ENCODE peak calls at places on chromosome 10, in four cellular contexts. T is pancreas, M is neural progenitor cell, S is Peyer's patch. Y is an unnamed sample.

GRCh38 chr10:125720002-125720382 is 483 bp downstream of the EDRF1 start:
- DNase-seq in T (no peak), M (no peak), S (no peak), Y (no peak)

GRCh38 chr10:97179731-97180366 is 5.9 kb downstream of the SLIT1 start:
- DNase-seq in T (no peak), M (peak; percentile 94), S (no peak), Y (no peak)

GRCh38 chr10:8365935-8366911 is 311.7 kb downstream of the GATA3 start:
- DNase-seq in T (no peak), M (no peak), S (no peak), Y (no peak)

GRCh38 chr10:84337199-84337598 is 8.8 kb downstream of the CCSER2 start:
- DNase-seq in T (no peak), M (no peak), S (no peak), Y (no peak)

GRCh38 chr10:104441601-104442000 is 88.0 kb downstream of the CFAP58 start:
- DNase-seq in T (no peak), M (no peak), S (no peak), Y (no peak)

GRCh38 chr10:129562487-129562886 is 95.4 kb downstream of the MGMT start:
- DNase-seq in T (no peak), M (no peak), S (no peak), Y (no peak)

GRCh38 chr10:102501201-102502028 is 1.1 kb downstream of the ACTR1A start:
- DNase-seq in T (no peak), M (peak; percentile 26), S (no peak), Y (no peak)

GRCh38 chr10:86316274-86316835 is 50.2 kb downstream of the GRID1 start:
- DNase-seq in T (no peak), M (no peak), S (no peak), Y (no peak)

GRCh38 chr10:94111367-94111766 is 117.6 kb downstream of the PLCE1 start:
- DNase-seq in T (no peak), M (no peak), S (no peak), Y (no peak)

GRCh38 chr10:24488631-24489030 is 235.1 kb downstream of the ARHGAP21 start:
- DNase-seq in T (no peak), M (no peak), S (no peak), Y (no peak)

GRCh38 chr10:93063217-93063976 is 2.8 kb downstream of the CYP26C1 start:
- DNase-seq in T (no peak), M (no peak), S (no peak), Y (no peak)

GRCh38 chr10:93059975-93060886 is at the start of gene CYP26C1:
- DNase-seq in T (no peak), M (no peak), S (no peak), Y (no peak)

GRCh38 chr10:93060887-93061593 is 442 bp downstream of the CYP26C1 start:
- DNase-seq in T (no peak), M (no peak), S (no peak), Y (no peak)

GRCh38 chr10:93062499-93063216 is 2.1 kb downstream of the CYP26C1 start:
- DNase-seq in T (no peak), M (peak; percentile 61), S (no peak), Y (no peak)

GRCh38 chr10:93061594-93062498 is 1.2 kb downstream of the CYP26C1 start:
- DNase-seq in T (no peak), M (no peak), S (no peak), Y (no peak)
- H3K27me3 ChIP-seq in T (no peaks in the 10 kb centered on the region), M (peaks cover 79% of the 10 kb centered on the region), S (no peaks in the 10 kb centered on the region), Y (peaks cover 76% of the 10 kb centered on the region)

GRCh38 chr10:6383099-6383812 is 180.5 kb downstream of the PFKFB3 start:
- DNase-seq in T (no peak), M (no peak), S (no peak), Y (no peak)
- H3K4me1 ChIP-seq in T (no peaks in the 10 kb centered on the region), M (no peaks in the 10 kb centered on the region), S (peaks cover 3% of the 10 kb centered on the region), Y (peaks cover 15% of the 10 kb centered on the region)

DNA sequence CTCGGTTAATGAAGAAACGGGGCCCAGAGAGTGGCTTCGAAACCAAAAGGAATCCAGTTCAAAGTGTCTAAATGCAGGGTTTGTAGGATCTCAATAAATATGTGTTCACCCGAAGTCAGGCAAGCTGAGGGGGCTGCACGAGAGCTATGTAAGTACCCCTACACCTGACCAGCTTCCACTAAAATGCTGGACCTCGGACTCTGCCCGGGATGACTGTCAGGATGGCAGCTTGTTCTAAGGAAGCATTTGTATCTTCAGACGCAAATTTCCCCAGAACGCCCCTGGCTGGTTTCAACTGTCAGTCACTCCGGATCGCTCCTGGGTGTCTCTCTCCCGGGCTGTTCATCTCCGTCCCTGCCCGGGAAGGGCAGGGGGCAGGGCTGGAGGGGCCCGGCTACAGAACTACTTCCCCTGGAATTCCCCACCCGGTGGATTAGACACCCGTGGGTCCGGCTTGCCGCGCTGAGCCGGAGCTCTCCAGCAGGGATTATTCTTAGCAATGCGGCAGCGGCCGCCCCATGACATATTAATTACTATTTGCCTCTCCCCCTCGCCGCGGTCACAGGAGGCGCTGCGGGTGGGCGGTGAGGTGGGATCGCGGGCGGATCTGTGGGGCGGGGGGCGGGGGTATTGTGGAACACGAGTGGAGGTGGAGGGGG is 275.8 kb upstream of the NEBL start:
- DNase-seq in T (peak; percentile 50), M (peak; percentile 64), S (peak; percentile 50), Y (peak; percentile 18)
- H3K27ac ChIP-seq in T (peak overlapping the region; percentile 94), M (no peak overlapping the region), S (no peak overlapping the region), Y (no peak overlapping the region)

GRCh38 chr10:22252801-22253577 is 35.2 kb upstream of the EBLN1 start:
- DNase-seq in T (peak; percentile 20), M (peak; percentile 58), S (peak; percentile 58), Y (peak; percentile 50)
- H3K27me3 ChIP-seq in T (peaks cover 10% of the 10 kb centered on the region), M (peaks cover 93% of the 10 kb centered on the region), S (no peaks in the 10 kb centered on the region), Y (no peaks in the 10 kb centered on the region)

GRCh38 chr10:62057872-62058271 is 156.4 kb downstream of the ARID5B start:
- DNase-seq in T (no peak), M (no peak), S (no peak), Y (no peak)

GRCh38 chr10:62058896-62059423 is 157.5 kb downstream of the ARID5B start:
- DNase-seq in T (no peak), M (no peak), S (no peak), Y (no peak)

GRCh38 chr10:62058476-62058875 is 157.0 kb downstream of the ARID5B start:
- DNase-seq in T (no peak), M (no peak), S (no peak), Y (no peak)

GRCh38 chr10:62057359-62057758 is 155.9 kb downstream of the ARID5B start:
- DNase-seq in T (no peak), M (no peak), S (no peak), Y (no peak)

DNA sequence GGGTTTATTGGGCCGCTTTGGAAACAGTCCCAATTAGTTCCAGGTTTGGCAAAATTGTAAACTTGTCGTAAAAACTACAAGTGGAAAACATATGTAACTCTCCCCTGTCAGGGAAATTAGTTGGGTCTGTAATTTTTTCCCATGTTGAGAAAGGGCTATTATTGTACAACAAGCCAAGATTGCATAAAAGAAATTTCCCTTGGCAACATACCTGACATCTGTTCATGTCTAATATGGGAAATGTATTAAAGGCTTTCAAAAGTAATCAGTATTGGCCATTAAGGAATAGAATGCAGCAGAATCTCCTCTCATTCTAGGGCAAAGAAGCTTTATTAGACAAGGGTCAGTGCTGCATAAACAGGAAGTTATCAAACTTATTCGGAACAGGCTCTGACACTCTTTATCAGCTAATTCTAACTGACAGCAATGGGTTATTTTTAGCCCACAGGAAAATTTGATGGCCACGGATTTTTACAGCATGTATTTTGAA is 158.0 kb downstream of the ARID5B start:
- DNase-seq in T (no peak), M (no peak), S (no peak), Y (no peak)
- H3K4me1 ChIP-seq in T (peaks cover 25% of the 10 kb centered on the region), M (no peaks in the 10 kb centered on the region), S (no peaks in the 10 kb centered on the region), Y (peaks cover 89% of the 10 kb centered on the region)

GRCh38 chr10:89086801-89087513 is 96.4 kb downstream of the FAS start:
- DNase-seq in T (peak; percentile 25), M (peak; percentile 35), S (peak; percentile 78), Y (peak; percentile 70)
- H3K27ac ChIP-seq in T (no peak overlapping the region), M (no peak overlapping the region), S (peak overlapping the region; percentile 48), Y (peak overlapping the region; percentile 89)

GRCh38 chr10:80055760-80056159 is 22.7 kb upstream of the TMEM254 start:
- DNase-seq in T (no peak), M (no peak), S (no peak), Y (peak; percentile 30)

GRCh38 chr10:80046629-80047441 is 31.6 kb upstream of the TMEM254 start:
- DNase-seq in T (peak; percentile 66), M (peak; percentile 90), S (peak; percentile 90), Y (peak; percentile 70)

GRCh38 chr10:80051993-80052392 is 26.5 kb upstream of the TMEM254 start:
- DNase-seq in T (no peak), M (no peak), S (no peak), Y (no peak)

DNA sequence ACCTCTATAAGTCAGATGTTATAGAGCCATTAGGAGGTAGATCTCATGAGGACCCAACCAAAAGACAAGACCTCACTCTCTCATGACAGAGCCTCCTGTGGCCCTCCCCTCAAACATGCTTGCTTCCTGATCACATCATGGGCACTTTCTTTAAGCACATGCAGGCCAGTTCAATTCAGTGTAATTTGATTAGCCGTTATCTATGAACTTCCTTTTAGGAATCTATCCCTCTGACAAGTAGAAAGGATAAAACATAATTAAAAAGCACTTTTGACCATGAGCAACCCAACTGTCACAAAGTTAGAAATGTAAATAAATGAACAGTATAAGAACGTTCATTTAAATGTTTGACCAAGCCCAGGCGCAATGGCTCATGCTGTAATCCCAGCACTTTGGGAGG is 27.7 kb upstream of the TMEM254 start:
- DNase-seq in T (no peak), M (no peak), S (no peak), Y (no peak)
- H3K27me3 ChIP-seq in T (no peaks in the 10 kb centered on the region), M (no peaks in the 10 kb centered on the region), S (no peaks in the 10 kb centered on the region), Y (no peaks in the 10 kb centered on the region)

GRCh38 chr10:79350407-79351154 is 3.3 kb downstream of the PPIF start:
- DNase-seq in T (no peak), M (no peak), S (no peak), Y (no peak)
- H3K4me1 ChIP-seq in T (peaks cover 19% of the 10 kb centered on the region), M (peaks cover 15% of the 10 kb centered on the region), S (peaks cover 2% of the 10 kb centered on the region), Y (peaks cover 25% of the 10 kb centered on the region)